ENCODE peak calls at places on chromosomes 2 and 18, in four cellular contexts. One of them, this sample, is unnamed.

GRCh38 chr18:67783215-67783946 is 266.9 kb upstream of the DSEL start:
- DNase-seq in nephron progenitor cell: no peak
- DNase-seq in AG10803: peak
- DNase-seq in brain microvascular endothelial cell: peak
- DNase-seq in this sample: no peak

GRCh38 chr2:96839288-96839874 is 4.4 kb downstream of the ANKRD23 start:
- DNase-seq in AG10803: peak
- DNase-seq in brain microvascular endothelial cell: no peak
- DNase-seq in nephron progenitor cell: no peak
- DNase-seq in this sample: peak

GRCh38 chr2:104004818-104005217 is 849.1 kb upstream of the POU3F3 start:
- DNase-seq in brain microvascular endothelial cell: no peak
- DNase-seq in nephron progenitor cell: no peak
- DNase-seq in AG10803: no peak
- DNase-seq in this sample: no peak

GRCh38 chr2:107932986-107933385 is 53.3 kb upstream of the SLC5A7 start:
- DNase-seq in brain microvascular endothelial cell: no peak
- DNase-seq in AG10803: peak
- DNase-seq in nephron progenitor cell: no peak
- DNase-seq in this sample: no peak

GRCh38 chr2:83899271-83899670 is 559.8 kb downstream of the SUCLG1 start:
- DNase-seq in nephron progenitor cell: no peak
- DNase-seq in brain microvascular endothelial cell: no peak
- DNase-seq in AG10803: no peak
- DNase-seq in this sample: no peak

GRCh38 chr18:13585379-13586153 is 140.8 kb downstream of the FAM210A start:
- DNase-seq in nephron progenitor cell: no peak
- DNase-seq in AG10803: no peak
- DNase-seq in brain microvascular endothelial cell: no peak
- DNase-seq in this sample: peak

GRCh38 chr2:48508461-48509124 is 21.4 kb upstream of the STON1 start:
- DNase-seq in AG10803: peak
- DNase-seq in brain microvascular endothelial cell: peak
- DNase-seq in nephron progenitor cell: no peak
- DNase-seq in this sample: no peak

GRCh38 chr18:2538236-2538635 is 33.1 kb downstream of the METTL4 start:
- DNase-seq in AG10803: no peak
- DNase-seq in brain microvascular endothelial cell: no peak
- DNase-seq in nephron progenitor cell: no peak
- DNase-seq in this sample: no peak

GRCh38 chr2:221532641-221533040 is 39.5 kb downstream of the EPHA4 start:
- DNase-seq in AG10803: no peak
- DNase-seq in nephron progenitor cell: no peak
- DNase-seq in brain microvascular endothelial cell: no peak
- DNase-seq in this sample: no peak

GRCh38 chr2:203673933-203674332 is 32.5 kb upstream of the CD28 start:
- DNase-seq in AG10803: peak
- DNase-seq in nephron progenitor cell: no peak
- DNase-seq in brain microvascular endothelial cell: no peak
- DNase-seq in this sample: peak

GRCh38 chr2:150339282-150339681 is 148.2 kb downstream of the RND3 start:
- DNase-seq in nephron progenitor cell: no peak
- DNase-seq in brain microvascular endothelial cell: no peak
- DNase-seq in AG10803: peak
- DNase-seq in this sample: no peak

GRCh38 chr2:95348609-95349567 is 51.7 kb downstream of the KCNIP3 start:
- DNase-seq in AG10803: peak
- DNase-seq in brain microvascular endothelial cell: no peak
- DNase-seq in nephron progenitor cell: no peak
- DNase-seq in this sample: no peak

GRCh38 chr18:57436193-57436964 is 1.2 kb downstream of the ONECUT2 start:
- DNase-seq in AG10803: no peak
- DNase-seq in nephron progenitor cell: peak
- DNase-seq in brain microvascular endothelial cell: no peak
- DNase-seq in this sample: peak

GRCh38 chr2:160201849-160202539 is 1.9 kb upstream of the ITGB6 start:
- DNase-seq in AG10803: no peak
- DNase-seq in brain microvascular endothelial cell: no peak
- DNase-seq in nephron progenitor cell: no peak
- DNase-seq in this sample: no peak

GRCh38 chr2:10326707-10327594 is 24.2 kb downstream of the HPCAL1 start:
- DNase-seq in nephron progenitor cell: no peak
- DNase-seq in brain microvascular endothelial cell: no peak
- DNase-seq in AG10803: no peak
- DNase-seq in this sample: no peak

GRCh38 chr2:96771792-96772618 is 11.3 kb downstream of the CNNM4 start:
- DNase-seq in brain microvascular endothelial cell: no peak
- DNase-seq in nephron progenitor cell: no peak
- DNase-seq in AG10803: no peak
- DNase-seq in this sample: no peak

GRCh38 chr2:71798266-71799012 is 345.1 kb downstream of the DYSF start:
- DNase-seq in AG10803: peak
- DNase-seq in brain microvascular endothelial cell: peak
- DNase-seq in nephron progenitor cell: peak
- DNase-seq in this sample: peak

GRCh38 chr2:119760237-119760807 is 600 bp downstream of the PTPN4 start:
- DNase-seq in brain microvascular endothelial cell: no peak
- DNase-seq in nephron progenitor cell: no peak
- DNase-seq in AG10803: no peak
- DNase-seq in this sample: no peak

GRCh38 chr2:44290271-44290670 is 15.0 kb downstream of the SLC3A1 start:
- DNase-seq in nephron progenitor cell: no peak
- DNase-seq in AG10803: peak
- DNase-seq in brain microvascular endothelial cell: peak
- DNase-seq in this sample: no peak

GRCh38 chr2:44295636-44296359 is 20.5 kb downstream of the SLC3A1 start:
- DNase-seq in AG10803: no peak
- DNase-seq in brain microvascular endothelial cell: no peak
- DNase-seq in nephron progenitor cell: no peak
- DNase-seq in this sample: no peak

GRCh38 chr2:44286884-44287638 is 11.8 kb downstream of the SLC3A1 start:
- DNase-seq in AG10803: no peak
- DNase-seq in nephron progenitor cell: no peak
- DNase-seq in brain microvascular endothelial cell: no peak
- DNase-seq in this sample: no peak

GRCh38 chr2:44295113-44295512 is 19.8 kb downstream of the SLC3A1 start:
- DNase-seq in brain microvascular endothelial cell: no peak
- DNase-seq in AG10803: no peak
- DNase-seq in nephron progenitor cell: no peak
- DNase-seq in this sample: no peak

DNA sequence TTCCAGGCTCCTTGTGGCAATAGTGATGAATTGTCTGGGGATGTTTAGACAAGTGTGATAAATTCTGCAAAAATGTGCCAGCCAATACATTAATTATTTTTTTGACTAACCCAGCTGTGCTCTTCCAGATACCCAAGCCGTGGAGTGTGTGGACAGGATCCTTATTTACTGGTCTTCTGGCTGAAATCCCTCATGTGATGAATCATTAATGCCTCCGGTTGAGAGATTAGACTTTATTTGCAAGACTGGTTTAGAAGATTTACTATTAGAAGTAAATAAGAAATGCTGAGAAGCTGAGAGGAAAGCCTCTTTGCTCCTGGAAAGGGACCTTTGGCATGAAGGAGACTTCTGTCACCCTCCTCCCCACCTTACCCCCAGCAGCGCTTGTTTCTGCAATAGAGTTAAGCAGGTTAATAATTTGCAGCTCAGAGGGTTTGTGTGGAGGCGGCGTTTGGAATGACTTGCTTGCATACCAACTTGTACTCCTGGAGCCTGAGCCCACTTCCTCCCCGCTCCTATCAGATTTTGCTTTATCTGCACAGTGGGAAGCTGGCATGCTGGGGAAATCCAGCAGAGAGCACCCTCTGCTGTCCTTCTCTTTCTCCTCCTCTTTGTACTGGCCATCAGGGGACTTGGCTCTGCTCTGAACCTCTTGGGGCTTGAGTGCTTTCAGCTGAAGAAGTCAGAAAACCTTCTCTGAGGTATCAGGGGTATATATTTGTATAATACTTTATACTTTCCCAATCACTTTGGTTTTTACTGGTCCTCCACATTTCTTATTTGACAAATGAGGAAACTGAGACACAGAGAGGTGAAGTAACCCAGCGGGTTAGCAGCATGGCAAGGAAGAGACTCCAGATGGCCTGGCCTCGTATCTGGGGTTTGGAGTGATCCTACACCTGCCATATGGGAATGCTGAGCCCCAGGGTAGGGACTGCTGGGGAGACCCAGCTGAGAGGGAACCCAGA is 16.3 kb downstream of the SLC3A1 start:
- DNase-seq in AG10803: peak
- DNase-seq in nephron progenitor cell: peak
- DNase-seq in brain microvascular endothelial cell: peak
- DNase-seq in this sample: no peak
- TF ChIP-seq CTCF in AG10803: peak
- TF ChIP-seq CTCF in nephron progenitor cell: peak
- TF ChIP-seq CTCF in brain microvascular endothelial cell: peak
- TF ChIP-seq CTCF in this sample: peak

DNA sequence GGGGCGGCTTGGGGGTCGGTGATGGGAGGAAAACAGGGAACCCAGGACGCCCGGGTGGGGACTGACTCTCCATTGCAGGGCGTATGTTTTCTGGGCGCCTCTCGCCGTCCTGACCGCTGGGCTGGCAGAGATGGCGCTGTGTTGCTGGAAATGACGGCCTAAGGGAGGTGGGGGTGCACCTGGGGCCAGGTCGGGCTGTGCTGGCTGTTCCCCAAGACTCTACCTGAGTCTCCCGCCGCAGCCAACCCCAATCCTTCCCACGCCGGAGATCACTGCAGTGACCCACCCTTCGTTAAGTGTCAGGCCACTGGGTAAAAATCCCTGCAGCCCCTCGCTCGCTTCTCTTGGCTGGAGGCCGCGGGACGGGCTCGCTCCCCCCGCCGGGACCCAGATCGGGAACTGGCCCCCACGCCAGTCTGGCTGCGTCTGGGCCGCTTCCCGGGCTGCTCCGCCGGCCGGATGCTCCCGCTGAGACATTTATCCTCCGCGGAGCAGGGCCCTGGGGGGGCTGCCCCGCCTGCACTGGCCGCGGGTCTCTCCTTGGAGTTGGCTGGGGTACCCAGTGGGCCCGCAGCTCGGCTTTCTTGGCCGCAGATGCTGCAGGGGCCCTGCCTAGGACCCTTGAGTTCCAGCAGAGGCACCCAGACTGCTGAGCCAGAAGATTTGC is 7.8 kb upstream of the ARMC9 start:
- DNase-seq in brain microvascular endothelial cell: peak
- DNase-seq in AG10803: peak
- DNase-seq in nephron progenitor cell: peak
- DNase-seq in this sample: peak
- TF ChIP-seq CTCF in brain microvascular endothelial cell: peak
- TF ChIP-seq CTCF in AG10803: no peak
- TF ChIP-seq CTCF in nephron progenitor cell: no peak
- TF ChIP-seq CTCF in this sample: no peak

DNA sequence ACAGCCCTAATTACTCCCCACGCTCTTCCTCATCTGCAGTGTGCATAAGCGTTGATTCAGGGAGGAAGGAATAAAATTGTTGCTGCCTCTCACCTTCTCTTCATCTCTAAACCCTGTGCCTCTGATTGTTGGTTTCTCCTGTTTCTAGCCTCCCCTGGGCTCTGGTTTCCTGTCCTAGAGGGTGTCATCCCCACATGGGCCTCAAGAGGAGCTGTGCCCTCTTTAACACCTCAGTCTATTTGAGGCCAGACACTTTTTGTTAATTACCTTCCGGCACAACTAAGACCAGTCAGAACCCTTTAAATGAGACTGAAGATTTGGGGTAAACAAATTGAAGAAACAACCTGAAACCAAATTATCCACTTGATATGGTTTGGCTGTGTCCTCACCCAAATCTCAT is 9.7 kb downstream of the CTAGE1 start:
- DNase-seq in nephron progenitor cell: no peak
- DNase-seq in AG10803: no peak
- DNase-seq in brain microvascular endothelial cell: no peak
- DNase-seq in this sample: no peak
- TF ChIP-seq CTCF in nephron progenitor cell: no peak
- TF ChIP-seq CTCF in AG10803: peak
- TF ChIP-seq CTCF in brain microvascular endothelial cell: peak
- TF ChIP-seq CTCF in this sample: no peak

GRCh38 chr2:73359915-73360697 is 25.5 kb upstream of the ALMS1 start:
- DNase-seq in brain microvascular endothelial cell: no peak
- DNase-seq in AG10803: no peak
- DNase-seq in nephron progenitor cell: no peak
- DNase-seq in this sample: no peak
- TF ChIP-seq CTCF in brain microvascular endothelial cell: peak
- TF ChIP-seq CTCF in AG10803: peak
- TF ChIP-seq CTCF in nephron progenitor cell: peak
- TF ChIP-seq CTCF in this sample: no peak

GRCh38 chr2:168338803-168339437 is 91.5 kb upstream of the STK39 start:
- DNase-seq in AG10803: no peak
- DNase-seq in brain microvascular endothelial cell: no peak
- DNase-seq in nephron progenitor cell: no peak
- DNase-seq in this sample: no peak

GRCh38 chr2:168338292-168338691 is 90.9 kb upstream of the STK39 start:
- DNase-seq in brain microvascular endothelial cell: no peak
- DNase-seq in AG10803: no peak
- DNase-seq in nephron progenitor cell: no peak
- DNase-seq in this sample: no peak

GRCh38 chr2:168340931-168341330 is 93.5 kb upstream of the STK39 start:
- DNase-seq in nephron progenitor cell: no peak
- DNase-seq in AG10803: no peak
- DNase-seq in brain microvascular endothelial cell: no peak
- DNase-seq in this sample: no peak

GRCh38 chr2:168336786-168337388 is 89.5 kb upstream of the STK39 start:
- DNase-seq in brain microvascular endothelial cell: no peak
- DNase-seq in nephron progenitor cell: no peak
- DNase-seq in AG10803: no peak
- DNase-seq in this sample: peak
- TF ChIP-seq CTCF in brain microvascular endothelial cell: peak
- TF ChIP-seq CTCF in nephron progenitor cell: no peak
- TF ChIP-seq CTCF in AG10803: no peak
- TF ChIP-seq CTCF in this sample: peak

DNA sequence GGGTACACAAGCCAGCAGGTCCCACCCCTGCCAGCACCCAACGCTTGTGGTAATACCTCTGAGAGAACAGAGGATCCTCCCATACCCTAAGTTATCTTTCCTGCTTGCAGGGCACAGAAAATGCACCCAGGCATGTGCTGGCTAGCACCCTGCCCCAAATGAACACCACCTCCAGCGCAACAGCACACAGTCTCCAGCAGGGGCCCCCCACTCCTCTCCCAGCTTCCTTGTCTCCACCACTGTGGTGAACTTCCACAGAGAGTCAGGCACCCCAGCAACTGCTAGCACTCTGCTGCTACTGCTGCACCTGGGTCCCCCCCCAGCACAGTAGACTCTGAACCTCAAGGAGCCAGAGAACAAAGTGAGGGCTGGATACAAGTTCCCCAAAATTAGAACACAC is 216.8 kb upstream of the CNTNAP5 start:
- DNase-seq in nephron progenitor cell: no peak
- DNase-seq in brain microvascular endothelial cell: no peak
- DNase-seq in AG10803: no peak
- DNase-seq in this sample: no peak
- TF ChIP-seq CTCF in nephron progenitor cell: no peak
- TF ChIP-seq CTCF in brain microvascular endothelial cell: no peak
- TF ChIP-seq CTCF in AG10803: no peak
- TF ChIP-seq CTCF in this sample: no peak

GRCh38 chr18:76480913-76481312 is 14.1 kb downstream of the ZNF516 start:
- DNase-seq in nephron progenitor cell: no peak
- DNase-seq in brain microvascular endothelial cell: no peak
- DNase-seq in AG10803: no peak
- DNase-seq in this sample: no peak
- TF ChIP-seq CTCF in nephron progenitor cell: peak
- TF ChIP-seq CTCF in brain microvascular endothelial cell: peak
- TF ChIP-seq CTCF in AG10803: peak
- TF ChIP-seq CTCF in this sample: no peak

This sample was measured in GM13976.